ENCODE peak calls at places on chromosomes 6 and 20, in eight cellular contexts. D is stimulated activated naive CD8-positive, alpha-beta T cell treated with anti-CD3 and anti-CD28 coated beads, Interleukin-15, Interleukin-2, amounts not matched to agents 100 U/mL and 50 U/mL, for 24 hours; Y is astrocyte of the spinal cord; R is NCI-H1092 treated with DMSO at 0.1 percent for 48 hours; Z is midbrain; N is stimulated activated CD4-positive, alpha-beta T cell treated with anti-CD3 and anti-CD28 coated beads, Interleukin-1b, Interleukin-23, amount 100 ng/mL, for 48 hours; Q is iPS-NIHi11; O is HTR-8/SVneo. A is an unnamed sample.
A peak's percentile ranks its signal among the peaks of the same experiment; 100 is the strongest.

GRCh38 chr20:50801747-50802125 is 6.9 kb downstream of the BCAS4 start:
- DNase-seq in D (no peak), Y (no peak), R (no peak), Z (no peak), N (no peak), Q (no peak), O (no peak), A (no peak)

GRCh38 chr6:39274471-39274870 is 39.7 kb downstream of the KCNK17 start:
- DNase-seq in D (no peak), Y (no peak), R (no peak), Z (no peak), N (no peak), Q (no peak), O (no peak), A (no peak)

GRCh38 chr20:32168184-32168910 is 39.2 kb downstream of the PLAGL2 start:
- DNase-seq in D (no peak), Y (peak; percentile 34), R (no peak), Z (no peak), N (no peak), Q (peak; percentile 79), O (peak; percentile 27), A (no peak)

GRCh38 chr6:117992856-117993255 is 85.8 kb downstream of the SLC35F1 start:
- DNase-seq in D (no peak), Y (peak; percentile 8), R (peak; percentile 56), Z (peak; percentile 67), N (no peak), Q (no peak), O (no peak), A (no peak)

GRCh38 chr20:45826381-45827019 is 612 bp downstream of the TNNC2 start:
- DNase-seq in D (no peak), Y (peak; percentile 65), R (no peak), Z (no peak), N (no peak), Q (no peak), O (no peak), A (no peak)

GRCh38 chr6:45132059-45132458 is 196.1 kb upstream of the RUNX2 start:
- DNase-seq in D (no peak), Y (peak; percentile 9), R (no peak), Z (no peak), N (no peak), Q (no peak), O (peak; percentile 37), A (no peak)

GRCh38 chr20:32706486-32706885 is 32.7 kb upstream of the C20orf203 start:
- DNase-seq in D (no peak), Y (no peak), R (no peak), Z (no peak), N (no peak), Q (no peak), O (no peak), A (no peak)

GRCh38 chr6:53313784-53314382 is 34.9 kb downstream of the ELOVL5 start:
- DNase-seq in D (no peak), Y (peak; percentile 71), R (no peak), Z (no peak), N (no peak), Q (no peak), O (no peak), A (no peak)

GRCh38 chr20:44886276-44886671 is 769 bp downstream of the YWHAB start:
- DNase-seq in D (no peak), Y (no peak), R (no peak), Z (no peak), N (no peak), Q (no peak), O (no peak), A (no peak)

GRCh38 chr6:33344771-33345697 is 27.5 kb upstream of the ZBTB22 start:
- DNase-seq in D (peak; percentile 55), Y (peak; percentile 91), R (peak; percentile 32), Z (peak; percentile 30), N (peak; percentile 62), Q (peak; percentile 71), O (peak; percentile 60), A (peak; percentile 85)

GRCh38 chr6:150881911-150882481 is 16.5 kb downstream of the MTHFD1L start:
- DNase-seq in D (no peak), Y (peak; percentile 89), R (peak; percentile 34), Z (peak; percentile 22), N (no peak), Q (peak; percentile 19), O (peak; percentile 71), A (no peak)

GRCh38 chr6:140071115-140071514 is 696.7 kb upstream of the CITED2 start:
- DNase-seq in D (no peak), Y (peak; percentile 84), R (no peak), Z (no peak), N (no peak), Q (no peak), O (no peak), A (no peak)

GRCh38 chr20:57540889-57541288 is 15.9 kb upstream of the CTCFL start:
- DNase-seq in D (no peak), Y (no peak), R (no peak), Z (no peak), N (no peak), Q (no peak), O (no peak), A (no peak)

GRCh38 chr20:63961664-63962425 is 5.6 kb upstream of the UCKL1 start:
- DNase-seq in D (no peak), Y (no peak), R (no peak), Z (no peak), N (no peak), Q (no peak), O (no peak), A (no peak)

GRCh38 chr6:42449917-42450313 is 1.8 kb downstream of the TRERF1 start:
- DNase-seq in D (no peak), Y (no peak), R (no peak), Z (no peak), N (no peak), Q (no peak), O (no peak), A (peak; percentile 30)

GRCh38 chr6:168542301-168542700 is 101.3 kb downstream of the SMOC2 start:
- DNase-seq in D (no peak), Y (no peak), R (no peak), Z (no peak), N (no peak), Q (no peak), O (no peak), A (no peak)

GRCh38 chr20:57008217-57008616 is 258.2 kb downstream of the BMP7 start:
- DNase-seq in D (no peak), Y (no peak), R (no peak), Z (no peak), N (no peak), Q (no peak), O (peak; percentile 53), A (no peak)

GRCh38 chr20:59749293-59749680 is 144.9 kb downstream of the PHACTR3 start:
- DNase-seq in D (no peak), Y (peak; percentile 14), R (no peak), Z (peak; percentile 31), N (no peak), Q (no peak), O (no peak), A (no peak)

GRCh38 chr6:7172605-7173185 is 64.9 kb downstream of the RREB1 start:
- DNase-seq in D (no peak), Y (peak; percentile 80), R (no peak), Z (no peak), N (no peak), Q (no peak), O (no peak), A (no peak)

GRCh38 chr6:153167026-153167891 is 36.2 kb upstream of the RGS17 start:
- DNase-seq in D (no peak), Y (peak; percentile 95), R (no peak), Z (no peak), N (no peak), Q (no peak), O (peak; percentile 7), A (no peak)

GRCh38 chr20:43799150-43799711 is 72.4 kb upstream of the GTSF1L start:
- DNase-seq in D (no peak), Y (no peak), R (peak; percentile 15), Z (no peak), N (no peak), Q (no peak), O (no peak), A (no peak)

GRCh38 chr6:140046030-140046632 is 671.7 kb upstream of the CITED2 start:
- DNase-seq in D (no peak), Y (no peak), R (no peak), Z (no peak), N (no peak), Q (no peak), O (no peak), A (no peak)

A was measured in activated CD8-positive, alpha-beta T cell treated with anti-CD3 and anti-CD28 coated beads, Interleukin-2, amount 10 ng/mL, durations not matched to agents 7 days and 5 days.